ENCODE peak calls at places on chromosomes 7 and 10, in eight cellular contexts. K is hepatocyte, R is MM.1S, U is neural progenitor cell, B is HCT116, V is GM23338, G is PC-3, T is SK-N-SH. P is an unnamed sample. For H3K4me1, the result is how much of the 10 kb centered on the place peaks cover.

GRCh38 chr10:103558916-103559315 is 65.4 kb downstream of the NEURL1 start:
- DNase-seq in K (no peak), R (no peak), U (no peak), B (no peak), V (no peak), G (no peak), T (no peak), P (peak)

GRCh38 chr10:15943461-15943860 is 83.2 kb upstream of the MINDY3 start:
- DNase-seq in K (no peak), R (no peak), U (no peak), B (no peak), V (no peak), G (no peak), T (no peak), P (no peak)

GRCh38 chr7:92644406-92645113 is 54.4 kb upstream of the FAM133B start:
- DNase-seq in K (no peak), R (no peak), U (no peak), B (no peak), V (no peak), G (no peak), T (no peak), P (no peak)

GRCh38 chr10:71678057-71678805 is 41.3 kb downstream of the C10orf105 start:
- DNase-seq in K (no peak), R (no peak), U (no peak), B (no peak), V (no peak), G (no peak), T (no peak), P (no peak)

GRCh38 chr10:118968071-118968470 is 61.4 kb upstream of the NANOS1 start:
- DNase-seq in K (no peak), R (no peak), U (no peak), B (no peak), V (no peak), G (no peak), T (no peak), P (no peak)

GRCh38 chr7:54813398-54813797 is 54.4 kb upstream of the SEC61G start:
- DNase-seq in K (no peak), R (no peak), U (no peak), B (no peak), V (no peak), G (no peak), T (no peak), P (no peak)

GRCh38 chr10:113858541-113858940 is 4.1 kb downstream of the NHLRC2 start:
- DNase-seq in K (no peak), R (no peak), U (no peak), B (no peak), V (no peak), G (no peak), T (no peak), P (no peak)

GRCh38 chr10:125192620-125193019 is 32.3 kb upstream of the CTBP2 start:
- DNase-seq in K (no peak), R (no peak), U (no peak), B (no peak), V (no peak), G (no peak), T (no peak), P (no peak)

GRCh38 chr10:123863189-123863580 is 28.4 kb downstream of the CPXM2 start:
- DNase-seq in K (no peak), R (no peak), U (no peak), B (no peak), V (no peak), G (no peak), T (no peak), P (no peak)

GRCh38 chr7:108335264-108335918 is 120.8 kb downstream of the NRCAM start:
- DNase-seq in K (peak), R (peak), U (no peak), B (no peak), V (peak), G (no peak), T (peak), P (no peak)

GRCh38 chr7:4236389-4236788 is 445.7 kb upstream of the FOXK1 start:
- DNase-seq in K (no peak), R (no peak), U (no peak), B (no peak), V (no peak), G (no peak), T (no peak), P (no peak)

DNA sequence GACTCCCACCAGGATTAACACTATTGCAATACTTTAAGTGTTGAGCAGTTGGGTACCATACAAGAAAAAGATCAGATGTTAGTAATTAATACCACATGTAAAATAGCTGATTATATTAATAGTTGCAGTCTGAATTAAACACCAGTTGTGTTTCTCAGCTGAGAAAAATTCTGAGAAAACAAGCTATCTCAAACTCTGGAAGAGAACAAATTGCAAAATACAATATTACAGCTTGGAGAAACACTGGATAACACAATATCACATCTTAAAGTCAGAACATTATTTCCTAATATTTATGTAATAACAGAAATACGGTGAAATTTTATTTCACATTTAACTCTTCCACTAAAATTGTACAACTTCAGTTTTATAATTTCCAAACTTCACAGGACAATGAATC is 9.2 kb downstream of the SNX13 start:
- DNase-seq in K (no peak), R (no peak), U (no peak), B (no peak), V (no peak), G (no peak), T (no peak), P (no peak)
- H3K4me1 ChIP-seq in K (under half), R (under half), U (under half), B (under half), V (under half), G (under half), T (under half), P (under half)

GRCh38 chr10:63110940-63111339 is 22.2 kb upstream of the NRBF2 start:
- DNase-seq in K (no peak), R (no peak), U (no peak), B (no peak), V (no peak), G (no peak), T (no peak), P (no peak)

GRCh38 chr10:63116452-63117072 is 16.6 kb upstream of the NRBF2 start:
- DNase-seq in K (no peak), R (no peak), U (no peak), B (no peak), V (no peak), G (peak), T (no peak), P (no peak)

GRCh38 chr10:63114031-63114814 is 18.9 kb upstream of the NRBF2 start:
- DNase-seq in K (peak), R (no peak), U (no peak), B (no peak), V (no peak), G (peak), T (no peak), P (no peak)

GRCh38 chr10:63120554-63120953 is 12.6 kb upstream of the NRBF2 start:
- DNase-seq in K (no peak), R (no peak), U (no peak), B (no peak), V (no peak), G (no peak), T (no peak), P (no peak)

DNA sequence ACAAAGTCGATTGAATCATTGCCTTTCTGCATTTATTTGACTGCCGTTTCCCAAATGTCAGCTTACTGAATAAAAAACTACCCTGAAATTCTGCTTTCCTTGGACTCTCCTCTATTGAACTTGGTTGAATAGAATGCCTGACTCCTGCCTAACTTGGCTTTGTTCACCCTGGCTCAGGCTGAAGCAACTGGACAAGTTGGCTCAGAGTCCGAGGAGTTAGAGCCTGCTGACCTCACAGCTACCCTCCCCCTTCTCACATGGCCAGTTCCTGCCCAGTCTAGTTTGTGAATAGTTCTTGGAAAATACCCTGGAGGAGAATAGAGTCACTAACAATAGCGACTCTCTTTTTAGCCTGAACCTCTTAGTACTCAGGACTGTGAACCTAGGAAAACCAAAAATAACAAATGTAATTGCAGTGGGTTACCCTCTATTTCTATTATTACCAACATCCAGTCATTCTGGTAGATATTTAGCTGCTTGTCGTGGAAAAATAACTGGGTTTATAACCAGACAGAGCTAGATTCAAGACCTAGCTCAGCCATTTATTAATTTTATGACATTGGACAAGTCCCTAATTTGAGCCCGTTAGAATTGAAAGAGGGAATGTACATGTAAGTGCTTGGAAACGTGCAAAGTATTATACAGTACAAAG is 17.3 kb upstream of the NRBF2 start:
- DNase-seq in K (peak), R (no peak), U (peak), B (no peak), V (no peak), G (peak), T (no peak), P (no peak)
- TF ChIP-seq CTCF in K (no peak), R (no peak), U (no peak), B (no peak), V (no peak), G (no peak), T (no peak), P (no peak)

DNA sequence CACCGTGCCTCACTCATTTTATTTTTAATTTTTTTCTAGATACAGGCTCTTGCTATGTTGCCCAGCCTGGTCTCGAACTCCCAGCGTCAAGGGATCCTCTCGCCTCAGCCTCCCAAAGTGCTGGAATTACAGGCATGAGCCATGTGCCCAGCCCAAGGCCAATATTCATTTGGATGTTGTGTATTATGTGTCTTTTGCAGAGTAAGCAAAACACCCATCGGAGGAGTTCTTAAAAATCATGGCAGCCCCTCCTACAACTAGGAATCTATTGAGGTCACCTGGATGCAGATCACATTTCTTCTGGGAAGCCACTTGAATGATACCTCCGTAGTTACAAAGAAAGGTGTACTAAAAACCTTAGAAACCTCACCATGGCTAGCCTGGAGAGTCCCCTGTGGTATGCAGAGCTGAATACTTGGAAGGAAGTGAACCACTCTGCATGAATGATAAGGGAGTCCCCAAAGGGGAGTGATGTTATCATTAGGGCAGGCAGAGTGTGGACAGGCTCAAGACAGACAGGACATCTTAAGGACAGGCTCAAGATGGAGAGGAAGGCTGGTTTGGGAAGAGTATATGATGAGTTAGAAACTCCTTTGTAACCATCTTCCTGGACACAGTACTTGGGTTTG is 185.7 kb downstream of the TAX1BP1 start:
- DNase-seq in K (no peak), R (no peak), U (no peak), B (no peak), V (no peak), G (no peak), T (no peak), P (no peak)
- TF ChIP-seq EZH2phosphoT487 in K (no peak), R (no peak), U (no peak), B (no peak), V (no peak), G (no peak), T (no peak), P (no peak)

DNA sequence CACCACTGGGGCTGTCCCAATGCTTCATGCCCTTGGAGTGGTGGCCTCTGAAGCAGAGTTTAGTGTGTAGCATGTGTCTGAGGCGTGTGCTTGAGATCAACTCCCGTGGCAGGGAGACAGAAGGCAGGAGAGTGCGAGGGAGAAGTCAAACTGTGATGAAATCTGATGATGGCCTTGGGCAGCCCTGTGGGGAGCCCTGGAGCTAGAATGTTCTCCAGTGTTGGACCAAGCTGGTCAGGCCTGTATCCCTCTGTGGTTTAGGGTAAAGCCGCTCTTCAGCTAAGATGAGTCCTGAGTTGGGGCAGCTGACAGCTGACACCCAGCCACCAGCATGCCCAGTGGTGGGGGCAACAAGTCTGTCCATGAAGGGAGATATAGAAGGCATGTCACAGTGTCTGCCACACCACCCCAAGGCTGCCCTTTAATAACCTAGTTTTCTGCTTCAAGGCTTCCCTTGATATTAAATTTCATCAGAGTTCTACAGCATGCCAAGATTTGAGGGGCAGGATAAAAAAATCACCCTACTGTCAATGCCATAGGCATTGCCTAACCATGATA is 170.4 kb upstream of the SVIL start:
- DNase-seq in K (no peak), R (no peak), U (no peak), B (no peak), V (no peak), G (no peak), T (no peak), P (no peak)
- H3K4me1 ChIP-seq in K (under half), R (under half), U (under half), B (under half), V (under half), G (under half), T (under half), P (under half)